ENCODE peak calls at places on chromosomes 11 and 22, in nine cellular contexts. One of them, this sample, is unnamed.

GRCh38 chr11:65504671-65505433 is 6.0 kb downstream of the MALAT1 start:
- DNase-seq in CD8-positive, alpha-beta T cell: no peak
- DNase-seq in central memory CD4-positive, alpha-beta T cell: peak
- DNase-seq in NCI-H2029: peak
- DNase-seq in activated CD8-positive, alpha-beta memory T cell treated with anti-CD3 and anti-CD28 coated beads, Interleukin-2, amount 10 ng/mL, durations not matched to agents 7 days and 5 days: no peak
- DNase-seq in NAMALWA: peak
- DNase-seq in stimulated activated CD8-positive, alpha-beta memory T cell treated with anti-CD3 and anti-CD28 coated beads, Interleukin-12 subunit alpha, Interleukin-12 subunit beta, amount 100 ng/mL, for 1 hour: no peak
- DNase-seq in astrocyte: peak
- DNase-seq in heart right ventricle: no peak
- DNase-seq in this sample: peak

GRCh38 chr11:132589802-132590201 is 942.5 kb downstream of the OPCML start:
- DNase-seq in central memory CD4-positive, alpha-beta T cell: no peak
- DNase-seq in CD8-positive, alpha-beta T cell: no peak
- DNase-seq in activated CD8-positive, alpha-beta memory T cell treated with anti-CD3 and anti-CD28 coated beads, Interleukin-2, amount 10 ng/mL, durations not matched to agents 7 days and 5 days: no peak
- DNase-seq in astrocyte: no peak
- DNase-seq in stimulated activated CD8-positive, alpha-beta memory T cell treated with anti-CD3 and anti-CD28 coated beads, Interleukin-12 subunit alpha, Interleukin-12 subunit beta, amount 100 ng/mL, for 1 hour: no peak
- DNase-seq in heart right ventricle: no peak
- DNase-seq in NAMALWA: no peak
- DNase-seq in NCI-H2029: no peak
- DNase-seq in this sample: no peak

GRCh38 chr11:32006799-32007388 is 84.0 kb upstream of the RCN1 start:
- DNase-seq in NAMALWA: peak
- DNase-seq in stimulated activated CD8-positive, alpha-beta memory T cell treated with anti-CD3 and anti-CD28 coated beads, Interleukin-12 subunit alpha, Interleukin-12 subunit beta, amount 100 ng/mL, for 1 hour: no peak
- DNase-seq in NCI-H2029: no peak
- DNase-seq in activated CD8-positive, alpha-beta memory T cell treated with anti-CD3 and anti-CD28 coated beads, Interleukin-2, amount 10 ng/mL, durations not matched to agents 7 days and 5 days: peak
- DNase-seq in astrocyte: peak
- DNase-seq in CD8-positive, alpha-beta T cell: no peak
- DNase-seq in central memory CD4-positive, alpha-beta T cell: no peak
- DNase-seq in heart right ventricle: no peak
- DNase-seq in this sample: peak

GRCh38 chr11:94563176-94563847 is 3.9 kb upstream of the PIWIL4 start:
- DNase-seq in NCI-H2029: no peak
- DNase-seq in central memory CD4-positive, alpha-beta T cell: no peak
- DNase-seq in CD8-positive, alpha-beta T cell: no peak
- DNase-seq in stimulated activated CD8-positive, alpha-beta memory T cell treated with anti-CD3 and anti-CD28 coated beads, Interleukin-12 subunit alpha, Interleukin-12 subunit beta, amount 100 ng/mL, for 1 hour: no peak
- DNase-seq in astrocyte: peak
- DNase-seq in heart right ventricle: no peak
- DNase-seq in NAMALWA: no peak
- DNase-seq in activated CD8-positive, alpha-beta memory T cell treated with anti-CD3 and anti-CD28 coated beads, Interleukin-2, amount 10 ng/mL, durations not matched to agents 7 days and 5 days: no peak
- DNase-seq in this sample: no peak

GRCh38 chr22:39223091-39223710 is 21.6 kb downstream of the PDGFB start:
- DNase-seq in stimulated activated CD8-positive, alpha-beta memory T cell treated with anti-CD3 and anti-CD28 coated beads, Interleukin-12 subunit alpha, Interleukin-12 subunit beta, amount 100 ng/mL, for 1 hour: no peak
- DNase-seq in activated CD8-positive, alpha-beta memory T cell treated with anti-CD3 and anti-CD28 coated beads, Interleukin-2, amount 10 ng/mL, durations not matched to agents 7 days and 5 days: no peak
- DNase-seq in NCI-H2029: no peak
- DNase-seq in heart right ventricle: no peak
- DNase-seq in central memory CD4-positive, alpha-beta T cell: no peak
- DNase-seq in CD8-positive, alpha-beta T cell: no peak
- DNase-seq in astrocyte: no peak
- DNase-seq in NAMALWA: no peak
- DNase-seq in this sample: no peak

GRCh38 chr22:43356881-43357280 is 13.7 kb upstream of the SCUBE1 start:
- DNase-seq in astrocyte: no peak
- DNase-seq in NCI-H2029: no peak
- DNase-seq in central memory CD4-positive, alpha-beta T cell: no peak
- DNase-seq in NAMALWA: no peak
- DNase-seq in activated CD8-positive, alpha-beta memory T cell treated with anti-CD3 and anti-CD28 coated beads, Interleukin-2, amount 10 ng/mL, durations not matched to agents 7 days and 5 days: no peak
- DNase-seq in CD8-positive, alpha-beta T cell: no peak
- DNase-seq in heart right ventricle: no peak
- DNase-seq in stimulated activated CD8-positive, alpha-beta memory T cell treated with anti-CD3 and anti-CD28 coated beads, Interleukin-12 subunit alpha, Interleukin-12 subunit beta, amount 100 ng/mL, for 1 hour: no peak
- DNase-seq in this sample: no peak

GRCh38 chr22:25449781-25450317 is 114.6 kb upstream of the GRK3 start:
- DNase-seq in activated CD8-positive, alpha-beta memory T cell treated with anti-CD3 and anti-CD28 coated beads, Interleukin-2, amount 10 ng/mL, durations not matched to agents 7 days and 5 days: no peak
- DNase-seq in NCI-H2029: no peak
- DNase-seq in central memory CD4-positive, alpha-beta T cell: no peak
- DNase-seq in stimulated activated CD8-positive, alpha-beta memory T cell treated with anti-CD3 and anti-CD28 coated beads, Interleukin-12 subunit alpha, Interleukin-12 subunit beta, amount 100 ng/mL, for 1 hour: no peak
- DNase-seq in heart right ventricle: no peak
- DNase-seq in CD8-positive, alpha-beta T cell: no peak
- DNase-seq in astrocyte: peak
- DNase-seq in NAMALWA: no peak
- DNase-seq in this sample: no peak

GRCh38 chr22:31932863-31933262 is 11.5 kb upstream of the YWHAH start:
- DNase-seq in stimulated activated CD8-positive, alpha-beta memory T cell treated with anti-CD3 and anti-CD28 coated beads, Interleukin-12 subunit alpha, Interleukin-12 subunit beta, amount 100 ng/mL, for 1 hour: no peak
- DNase-seq in NAMALWA: no peak
- DNase-seq in heart right ventricle: no peak
- DNase-seq in CD8-positive, alpha-beta T cell: no peak
- DNase-seq in astrocyte: no peak
- DNase-seq in activated CD8-positive, alpha-beta memory T cell treated with anti-CD3 and anti-CD28 coated beads, Interleukin-2, amount 10 ng/mL, durations not matched to agents 7 days and 5 days: no peak
- DNase-seq in NCI-H2029: no peak
- DNase-seq in central memory CD4-positive, alpha-beta T cell: no peak
- DNase-seq in this sample: no peak

GRCh38 chr11:27991731-27992130 is 116.2 kb downstream of the KIF18A start:
- DNase-seq in central memory CD4-positive, alpha-beta T cell: no peak
- DNase-seq in stimulated activated CD8-positive, alpha-beta memory T cell treated with anti-CD3 and anti-CD28 coated beads, Interleukin-12 subunit alpha, Interleukin-12 subunit beta, amount 100 ng/mL, for 1 hour: no peak
- DNase-seq in astrocyte: no peak
- DNase-seq in CD8-positive, alpha-beta T cell: no peak
- DNase-seq in heart right ventricle: no peak
- DNase-seq in activated CD8-positive, alpha-beta memory T cell treated with anti-CD3 and anti-CD28 coated beads, Interleukin-2, amount 10 ng/mL, durations not matched to agents 7 days and 5 days: no peak
- DNase-seq in NCI-H2029: no peak
- DNase-seq in NAMALWA: no peak
- DNase-seq in this sample: no peak

GRCh38 chr22:35312198-35313059 is 12.7 kb downstream of the TOM1 start:
- DNase-seq in NAMALWA: peak
- DNase-seq in activated CD8-positive, alpha-beta memory T cell treated with anti-CD3 and anti-CD28 coated beads, Interleukin-2, amount 10 ng/mL, durations not matched to agents 7 days and 5 days: no peak
- DNase-seq in heart right ventricle: no peak
- DNase-seq in astrocyte: peak
- DNase-seq in CD8-positive, alpha-beta T cell: no peak
- DNase-seq in NCI-H2029: peak
- DNase-seq in stimulated activated CD8-positive, alpha-beta memory T cell treated with anti-CD3 and anti-CD28 coated beads, Interleukin-12 subunit alpha, Interleukin-12 subunit beta, amount 100 ng/mL, for 1 hour: no peak
- DNase-seq in central memory CD4-positive, alpha-beta T cell: no peak
- DNase-seq in this sample: peak

GRCh38 chr11:94604496-94604895 is 37.3 kb downstream of the PIWIL4 start:
- DNase-seq in central memory CD4-positive, alpha-beta T cell: no peak
- DNase-seq in stimulated activated CD8-positive, alpha-beta memory T cell treated with anti-CD3 and anti-CD28 coated beads, Interleukin-12 subunit alpha, Interleukin-12 subunit beta, amount 100 ng/mL, for 1 hour: no peak
- DNase-seq in astrocyte: no peak
- DNase-seq in heart right ventricle: no peak
- DNase-seq in NCI-H2029: no peak
- DNase-seq in NAMALWA: no peak
- DNase-seq in activated CD8-positive, alpha-beta memory T cell treated with anti-CD3 and anti-CD28 coated beads, Interleukin-2, amount 10 ng/mL, durations not matched to agents 7 days and 5 days: no peak
- DNase-seq in CD8-positive, alpha-beta T cell: no peak
- DNase-seq in this sample: no peak

GRCh38 chr11:102153082-102153481 is 42.8 kb downstream of the YAP1 start:
- DNase-seq in NAMALWA: no peak
- DNase-seq in astrocyte: no peak
- DNase-seq in CD8-positive, alpha-beta T cell: no peak
- DNase-seq in central memory CD4-positive, alpha-beta T cell: no peak
- DNase-seq in NCI-H2029: no peak
- DNase-seq in activated CD8-positive, alpha-beta memory T cell treated with anti-CD3 and anti-CD28 coated beads, Interleukin-2, amount 10 ng/mL, durations not matched to agents 7 days and 5 days: no peak
- DNase-seq in heart right ventricle: no peak
- DNase-seq in stimulated activated CD8-positive, alpha-beta memory T cell treated with anti-CD3 and anti-CD28 coated beads, Interleukin-12 subunit alpha, Interleukin-12 subunit beta, amount 100 ng/mL, for 1 hour: no peak
- DNase-seq in this sample: no peak

GRCh38 chr22:19983701-19984100 is 32.9 kb downstream of the ARVCF start:
- DNase-seq in astrocyte: no peak
- DNase-seq in activated CD8-positive, alpha-beta memory T cell treated with anti-CD3 and anti-CD28 coated beads, Interleukin-2, amount 10 ng/mL, durations not matched to agents 7 days and 5 days: no peak
- DNase-seq in central memory CD4-positive, alpha-beta T cell: no peak
- DNase-seq in stimulated activated CD8-positive, alpha-beta memory T cell treated with anti-CD3 and anti-CD28 coated beads, Interleukin-12 subunit alpha, Interleukin-12 subunit beta, amount 100 ng/mL, for 1 hour: no peak
- DNase-seq in NAMALWA: no peak
- DNase-seq in CD8-positive, alpha-beta T cell: no peak
- DNase-seq in heart right ventricle: peak
- DNase-seq in NCI-H2029: no peak
- DNase-seq in this sample: no peak

GRCh38 chr11:59144579-59145345 is 2.1 kb downstream of the FAM111A start:
- DNase-seq in heart right ventricle: peak
- DNase-seq in CD8-positive, alpha-beta T cell: peak
- DNase-seq in activated CD8-positive, alpha-beta memory T cell treated with anti-CD3 and anti-CD28 coated beads, Interleukin-2, amount 10 ng/mL, durations not matched to agents 7 days and 5 days: peak
- DNase-seq in stimulated activated CD8-positive, alpha-beta memory T cell treated with anti-CD3 and anti-CD28 coated beads, Interleukin-12 subunit alpha, Interleukin-12 subunit beta, amount 100 ng/mL, for 1 hour: peak
- DNase-seq in astrocyte: peak
- DNase-seq in NAMALWA: peak
- DNase-seq in central memory CD4-positive, alpha-beta T cell: peak
- DNase-seq in NCI-H2029: peak
- DNase-seq in this sample: peak

GRCh38 chr11:10375280-10376048 is 70.6 kb downstream of the ADM start:
- DNase-seq in NCI-H2029: no peak
- DNase-seq in stimulated activated CD8-positive, alpha-beta memory T cell treated with anti-CD3 and anti-CD28 coated beads, Interleukin-12 subunit alpha, Interleukin-12 subunit beta, amount 100 ng/mL, for 1 hour: no peak
- DNase-seq in CD8-positive, alpha-beta T cell: no peak
- DNase-seq in NAMALWA: no peak
- DNase-seq in activated CD8-positive, alpha-beta memory T cell treated with anti-CD3 and anti-CD28 coated beads, Interleukin-2, amount 10 ng/mL, durations not matched to agents 7 days and 5 days: no peak
- DNase-seq in central memory CD4-positive, alpha-beta T cell: no peak
- DNase-seq in heart right ventricle: no peak
- DNase-seq in astrocyte: peak
- DNase-seq in this sample: no peak

GRCh38 chr11:111373590-111373989 is 5.5 kb downstream of the POU2AF1 start:
- DNase-seq in stimulated activated CD8-positive, alpha-beta memory T cell treated with anti-CD3 and anti-CD28 coated beads, Interleukin-12 subunit alpha, Interleukin-12 subunit beta, amount 100 ng/mL, for 1 hour: no peak
- DNase-seq in NAMALWA: no peak
- DNase-seq in NCI-H2029: no peak
- DNase-seq in CD8-positive, alpha-beta T cell: no peak
- DNase-seq in activated CD8-positive, alpha-beta memory T cell treated with anti-CD3 and anti-CD28 coated beads, Interleukin-2, amount 10 ng/mL, durations not matched to agents 7 days and 5 days: no peak
- DNase-seq in astrocyte: no peak
- DNase-seq in heart right ventricle: no peak
- DNase-seq in central memory CD4-positive, alpha-beta T cell: no peak
- DNase-seq in this sample: peak

GRCh38 chr11:8268530-8269461 is 5.1 kb upstream of the LMO1 start:
- DNase-seq in CD8-positive, alpha-beta T cell: no peak
- DNase-seq in NAMALWA: no peak
- DNase-seq in NCI-H2029: no peak
- DNase-seq in central memory CD4-positive, alpha-beta T cell: no peak
- DNase-seq in activated CD8-positive, alpha-beta memory T cell treated with anti-CD3 and anti-CD28 coated beads, Interleukin-2, amount 10 ng/mL, durations not matched to agents 7 days and 5 days: no peak
- DNase-seq in stimulated activated CD8-positive, alpha-beta memory T cell treated with anti-CD3 and anti-CD28 coated beads, Interleukin-12 subunit alpha, Interleukin-12 subunit beta, amount 100 ng/mL, for 1 hour: no peak
- DNase-seq in astrocyte: no peak
- DNase-seq in heart right ventricle: no peak
- DNase-seq in this sample: no peak

GRCh38 chr11:36041988-36042606 is 98.2 kb downstream of the LDLRAD3 start:
- DNase-seq in activated CD8-positive, alpha-beta memory T cell treated with anti-CD3 and anti-CD28 coated beads, Interleukin-2, amount 10 ng/mL, durations not matched to agents 7 days and 5 days: no peak
- DNase-seq in stimulated activated CD8-positive, alpha-beta memory T cell treated with anti-CD3 and anti-CD28 coated beads, Interleukin-12 subunit alpha, Interleukin-12 subunit beta, amount 100 ng/mL, for 1 hour: no peak
- DNase-seq in heart right ventricle: no peak
- DNase-seq in CD8-positive, alpha-beta T cell: no peak
- DNase-seq in astrocyte: no peak
- DNase-seq in NAMALWA: peak
- DNase-seq in central memory CD4-positive, alpha-beta T cell: no peak
- DNase-seq in NCI-H2029: no peak
- DNase-seq in this sample: no peak

GRCh38 chr22:30245985-30246901 is at the start of gene LIF:
- DNase-seq in NAMALWA: no peak
- DNase-seq in activated CD8-positive, alpha-beta memory T cell treated with anti-CD3 and anti-CD28 coated beads, Interleukin-2, amount 10 ng/mL, durations not matched to agents 7 days and 5 days: peak
- DNase-seq in NCI-H2029: no peak
- DNase-seq in stimulated activated CD8-positive, alpha-beta memory T cell treated with anti-CD3 and anti-CD28 coated beads, Interleukin-12 subunit alpha, Interleukin-12 subunit beta, amount 100 ng/mL, for 1 hour: no peak
- DNase-seq in CD8-positive, alpha-beta T cell: peak
- DNase-seq in central memory CD4-positive, alpha-beta T cell: peak
- DNase-seq in heart right ventricle: no peak
- DNase-seq in astrocyte: peak
- DNase-seq in this sample: no peak

This sample was measured in RPMI8226.